ENCODE peak calls at places on chromosomes 11 and 22, in four cellular contexts. D is adrenal gland, G is sigmoid colon, K is uterus. V is an unnamed sample.

GRCh38 chr22:43980996-43981395 is 25.8 kb downstream of the SAMM50 start:
- DNase-seq in D (no peak), G (peak; percentile 48), K (no peak), V (no peak)

GRCh38 chr11:132718711-132719641 is 813.3 kb downstream of the OPCML start:
- DNase-seq in D (no peak), G (no peak), K (no peak), V (no peak)

GRCh38 chr11:46160100-46160499 is 38.8 kb upstream of the PHF21A start:
- DNase-seq in D (no peak), G (no peak), K (no peak), V (peak; percentile 2)

GRCh38 chr11:8905528-8906165 is 5.3 kb upstream of the AKIP1 start:
- DNase-seq in D (no peak), G (no peak), K (no peak), V (no peak)

GRCh38 chr22:17258015-17258827 is 39.0 kb upstream of the ADA2 start:
- DNase-seq in D (peak; percentile 64), G (peak; percentile 83), K (peak; percentile 63), V (peak; percentile 92)

GRCh38 chr22:49160261-49161001 is 667.2 kb downstream of the BRD1 start:
- DNase-seq in D (no peak), G (no peak), K (no peak), V (no peak)

GRCh38 chr11:118276422-118276821 is 12.3 kb upstream of the MPZL2 start:
- DNase-seq in D (no peak), G (no peak), K (no peak), V (no peak)

GRCh38 chr11:111819161-111820058 is 52.0 kb downstream of the ALG9 start:
- DNase-seq in D (peak; percentile 76), G (no peak), K (peak; percentile 51), V (peak; percentile 60)

GRCh38 chr22:23849009-23850006 is 8.4 kb upstream of the SLC2A11 start:
- DNase-seq in D (peak; percentile 90), G (peak; percentile 87), K (peak; percentile 71), V (peak; percentile 81)

GRCh38 chr11:62880231-62880802 is 379 bp upstream of the SLC3A2 start:
- DNase-seq in D (no peak), G (no peak), K (peak; percentile 76), V (peak; percentile 48)

GRCh38 chr22:42716649-42717127 is 4.0 kb downstream of the A4GALT start:
- DNase-seq in D (no peak), G (no peak), K (no peak), V (no peak)

GRCh38 chr11:133104014-133104753 is 428.1 kb downstream of the OPCML start:
- DNase-seq in D (no peak), G (no peak), K (no peak), V (no peak)

GRCh38 chr22:44884562-44884961 is 125.2 kb downstream of the PHF21B start:
- DNase-seq in D (no peak), G (no peak), K (no peak), V (no peak)

GRCh38 chr11:27281276-27281675 is 81.7 kb downstream of the CCDC34 start:
- DNase-seq in D (no peak), G (no peak), K (no peak), V (no peak)

GRCh38 chr22:29060931-29061330 is 700 bp downstream of the C22orf31 start:
- DNase-seq in D (no peak), G (no peak), K (no peak), V (no peak)

GRCh38 chr11:69664901-69665300 is 10.3 kb downstream of the LTO1 start:
- DNase-seq in D (no peak), G (peak; percentile 42), K (no peak), V (no peak)

GRCh38 chr11:66159585-66159984 is 89.5 kb downstream of the PACS1 start:
- DNase-seq in D (no peak), G (no peak), K (no peak), V (no peak)

DNA sequence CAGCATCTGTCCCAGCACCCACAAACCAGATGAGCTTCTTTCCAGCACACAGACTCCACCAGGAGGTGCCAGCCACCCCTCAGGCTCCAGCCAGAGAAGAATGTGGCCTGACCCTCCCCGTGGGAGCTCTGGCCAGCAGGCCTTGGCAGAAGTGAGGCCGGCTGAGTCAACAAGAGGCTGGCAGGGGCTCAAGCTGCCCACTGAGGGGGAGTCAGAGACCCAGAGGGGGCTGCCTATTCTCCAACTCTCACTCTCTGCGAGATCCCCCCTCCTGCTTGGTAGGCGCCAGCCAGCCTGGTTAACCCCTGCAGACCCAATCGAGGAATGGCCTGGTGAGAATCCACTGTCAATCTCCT is 10.6 kb upstream of the CDC42EP1 start:
- DNase-seq in D (peak; percentile 87), G (no peak), K (peak; percentile 70), V (peak; percentile 93)
- TF ChIP-seq CTCF in D (peak; percentile 26), G (no peak), K (peak; percentile 33), V (peak; percentile 44)

GRCh38 chr22:37303821-37304274 is 21.5 kb downstream of the CYTH4 start:
- DNase-seq in D (peak; percentile 94), G (no peak), K (no peak), V (no peak)
- TF ChIP-seq POLR2A in D (no peak), G (no peak), K (no peak), V (no peak)

DNA sequence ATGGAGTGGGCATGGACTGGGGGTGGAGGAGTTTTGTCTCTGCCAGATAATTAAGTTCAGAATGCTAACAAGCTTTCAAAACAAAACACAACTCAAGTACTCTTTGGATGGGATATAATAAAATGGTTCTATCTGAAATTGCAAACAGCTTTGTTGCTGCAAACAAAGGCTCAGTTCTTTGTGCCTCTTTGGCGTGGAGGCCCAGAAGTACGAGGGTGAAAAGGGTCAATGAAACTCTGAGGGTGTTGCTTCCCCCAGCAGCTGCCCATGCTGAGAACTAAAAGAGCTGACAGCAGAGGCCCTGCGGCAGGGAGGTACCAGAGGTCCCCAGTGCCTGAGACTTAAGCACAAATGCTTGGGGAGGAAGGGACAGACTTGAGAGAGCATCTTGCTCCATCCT is 26.5 kb upstream of the IGSF22 start:
- DNase-seq in D (no peak), G (no peak), K (no peak), V (no peak)
- TF ChIP-seq CTCF in D (no peak), G (no peak), K (no peak), V (no peak)

GRCh38 chr11:119728651-119729580 is at the start of gene NECTIN1:
- DNase-seq in D (peak; percentile 91), G (peak; percentile 93), K (peak; percentile 83), V (peak; percentile 89)
- TF ChIP-seq POLR2A in D (peak; percentile 75), G (peak; percentile 43), K (peak; percentile 83), V (peak; percentile 89)

GRCh38 chr11:44120169-44120568 is 24.7 kb downstream of the EXT2 start:
- DNase-seq in D (no peak), G (no peak), K (no peak), V (peak; percentile 17)
- TF ChIP-seq CTCF in D (no peak), G (no peak), K (no peak), V (no peak)